ENCODE peak calls at places on chromosomes 5 and 9, in seven cellular contexts. O, D, S, K, F, T and X are unnamed samples.

GRCh38 chr9:133877327-133877726 is 114.8 kb downstream of the VAV2 start:
- DNase-seq in T (no peak), D (no peak), F (no peak), K (no peak), O (no peak), S (no peak), X (no peak)

GRCh38 chr5:159951387-159951786 is 35.1 kb downstream of the ADRA1B start:
- DNase-seq in S (no peak), T (no peak), O (no peak), D (no peak), F (no peak), K (peak; percentile 79), X (no peak)

GRCh38 chr5:134590992-134591659 is 41.5 kb downstream of the SAR1B start:
- DNase-seq in F (peak; percentile 68), S (no peak), T (no peak), O (no peak), D (peak; percentile 78), K (no peak), X (no peak)

GRCh38 chr5:151202381-151203139 is 21.3 kb downstream of the CCDC69 start:
- DNase-seq in D (no peak), O (no peak), K (no peak), S (no peak), F (no peak), T (no peak), X (peak; percentile 31)

GRCh38 chr5:54909911-54910870 is 75.2 kb downstream of the ESM1 start:
- DNase-seq in K (no peak), T (no peak), O (no peak), F (no peak), D (no peak), S (no peak), X (no peak)

GRCh38 chr5:143646961-143647360 is 165.0 kb upstream of the HMHB1 start:
- DNase-seq in T (no peak), D (no peak), O (no peak), K (no peak), S (no peak), F (no peak), X (no peak)

GRCh38 chr9:108813951-108814601 is 41.7 kb downstream of the ACTL7B start:
- DNase-seq in D (no peak), F (no peak), S (no peak), T (no peak), K (peak; percentile 38), O (no peak), X (no peak)

GRCh38 chr5:4095918-4096630 is 500.4 kb downstream of the IRX1 start:
- DNase-seq in T (no peak), S (no peak), O (no peak), K (no peak), D (no peak), F (no peak), X (no peak)

GRCh38 chr5:151493599-151494136 is 46.3 kb downstream of the SLC36A1 start:
- DNase-seq in S (no peak), F (no peak), D (no peak), T (no peak), K (no peak), O (no peak), X (no peak)

GRCh38 chr5:113311301-113311700 is 123.5 kb downstream of the TSSK1B start:
- DNase-seq in T (no peak), S (no peak), O (no peak), D (no peak), F (no peak), K (no peak), X (no peak)

GRCh38 chr9:124190761-124191160 is 67.0 kb upstream of the NEK6 start:
- DNase-seq in K (no peak), F (peak; percentile 14), T (peak; percentile 73), O (no peak), D (no peak), S (no peak), X (no peak)

GRCh38 chr9:132935021-132935420 is 9.4 kb downstream of the TSC1 start:
- DNase-seq in K (no peak), T (no peak), O (no peak), S (no peak), D (no peak), F (no peak), X (no peak)

GRCh38 chr5:101244621-101245020 is 341.5 kb upstream of the ST8SIA4 start:
- DNase-seq in D (no peak), F (no peak), O (no peak), S (no peak), T (no peak), K (no peak), X (no peak)

GRCh38 chr5:89988998-89989690 is 420.4 kb downstream of the CETN3 start:
- DNase-seq in S (no peak), O (no peak), D (no peak), K (no peak), F (no peak), T (no peak), X (no peak)

GRCh38 chr5:14251733-14252132 is 108.6 kb downstream of the TRIO start:
- DNase-seq in D (no peak), O (no peak), S (no peak), K (no peak), T (no peak), F (no peak), X (no peak)

GRCh38 chr5:154642499-154643245 is 112.5 kb upstream of the LARP1 start:
- DNase-seq in O (no peak), F (no peak), K (peak; percentile 64), S (no peak), D (no peak), T (no peak), X (no peak)

GRCh38 chr5:145825751-145826180 is 9.4 kb downstream of the PRELID2 start:
- DNase-seq in S (no peak), D (no peak), O (no peak), T (no peak), K (peak; percentile 83), F (no peak), X (no peak)

GRCh38 chr9:12195456-12195855 is 497.7 kb upstream of the TYRP1 start:
- DNase-seq in O (no peak), D (no peak), F (no peak), S (no peak), T (no peak), K (no peak), X (no peak)

GRCh38 chr5:108061941-108062340 is 320.0 kb downstream of the FBXL17 start:
- DNase-seq in T (no peak), D (no peak), S (no peak), O (no peak), F (no peak), K (no peak), X (no peak)

GRCh38 chr5:32585446-32586250 is at the start of gene SUB1:
- DNase-seq in S (peak; percentile 72), T (peak; percentile 97), K (peak; percentile 94), D (peak; percentile 95), O (peak; percentile 85), F (peak; percentile 95), X (peak; percentile 95)
- TF ChIP-seq POLR2AphosphoS5 in S (peak; percentile 95), T (peak; percentile 98), K (peak; percentile 86), D (peak; percentile 97), O (peak; percentile 87), F (peak; percentile 98), X (peak; percentile 89)

DNA sequence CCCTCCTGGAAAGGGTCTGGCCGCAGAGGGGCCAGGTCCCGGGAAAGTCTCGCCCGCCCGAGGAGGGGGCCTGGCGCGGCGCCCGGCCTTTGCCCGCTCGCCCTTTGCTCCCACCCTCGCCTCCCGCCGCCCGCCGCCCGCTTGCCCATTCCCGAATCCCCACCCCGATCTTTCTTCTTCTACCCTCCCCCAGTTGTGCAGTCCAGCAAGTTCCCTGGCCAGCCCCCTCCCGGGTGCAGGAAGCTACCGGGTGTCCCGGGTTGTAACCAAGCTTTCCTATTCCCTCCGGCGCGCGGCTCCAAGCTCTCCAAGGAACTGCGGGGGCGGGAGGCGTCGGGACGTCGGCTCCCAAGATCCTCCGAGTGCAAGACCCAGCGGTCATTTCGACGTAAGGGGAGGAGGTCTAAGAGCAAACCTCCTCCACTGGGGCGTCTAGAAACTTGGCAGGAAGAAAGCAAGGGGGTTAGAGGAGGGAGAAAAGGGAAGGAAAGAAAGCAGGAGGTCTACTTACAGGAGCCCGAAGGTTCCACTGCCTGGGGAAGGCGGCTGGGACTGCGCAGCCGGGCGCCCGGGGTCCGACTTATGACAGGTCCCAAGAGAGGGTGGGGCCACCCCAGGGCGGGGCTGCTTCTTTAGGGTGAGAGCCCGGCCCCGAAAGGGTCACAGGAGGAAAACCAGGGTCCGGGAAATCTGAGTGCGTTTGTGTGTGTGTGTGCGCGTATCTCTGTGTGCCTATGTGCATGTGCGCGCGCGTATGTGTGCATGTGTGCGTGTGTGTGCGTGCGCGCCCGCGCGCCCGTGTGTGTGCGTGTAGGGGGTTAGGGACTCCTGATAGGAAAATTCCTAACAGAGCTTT is at the start of gene PTGR1:
- DNase-seq in K (peak; percentile 92), D (peak; percentile 80), T (peak; percentile 93), S (peak; percentile 33), O (peak; percentile 78), F (peak; percentile 76), X (peak; percentile 93)
- TF ChIP-seq POLR2AphosphoS5 in K (peak; percentile 67), D (peak; percentile 40), T (peak; percentile 55), S (no peak), O (no peak), F (peak; percentile 67), X (no peak)

GRCh38 chr5:176536132-176536901 is 885 bp downstream of the RNF44 start:
- DNase-seq in F (peak; percentile 80), D (peak; percentile 85), O (peak; percentile 61), T (peak; percentile 93), K (peak; percentile 83), S (peak; percentile 73), X (peak; percentile 93)
- TF ChIP-seq POLR2AphosphoS5 in F (peak; percentile 46), D (peak; percentile 64), O (peak; percentile 50), T (peak; percentile 68), K (peak; percentile 31), S (no peak), X (peak; percentile 37)

GRCh38 chr9:136695435-136695895 is 8.2 kb upstream of the AGPAT2 start:
- DNase-seq in F (peak; percentile 93), T (no peak), S (no peak), K (no peak), O (peak; percentile 75), D (peak; percentile 81), X (no peak)

GRCh38 chr9:136693135-136693489 is 5.9 kb upstream of the AGPAT2 start:
- DNase-seq in D (no peak), K (no peak), F (no peak), O (no peak), S (no peak), T (no peak), X (no peak)

GRCh38 chr9:136693490-136694162 is 6.4 kb upstream of the AGPAT2 start:
- DNase-seq in T (no peak), S (no peak), K (no peak), O (no peak), D (peak; percentile 92), F (peak; percentile 88), X (no peak)

GRCh38 chr9:136694865-136695247 is 7.6 kb upstream of the AGPAT2 start:
- DNase-seq in T (no peak), D (no peak), O (no peak), F (no peak), K (no peak), S (no peak), X (no peak)

DNA sequence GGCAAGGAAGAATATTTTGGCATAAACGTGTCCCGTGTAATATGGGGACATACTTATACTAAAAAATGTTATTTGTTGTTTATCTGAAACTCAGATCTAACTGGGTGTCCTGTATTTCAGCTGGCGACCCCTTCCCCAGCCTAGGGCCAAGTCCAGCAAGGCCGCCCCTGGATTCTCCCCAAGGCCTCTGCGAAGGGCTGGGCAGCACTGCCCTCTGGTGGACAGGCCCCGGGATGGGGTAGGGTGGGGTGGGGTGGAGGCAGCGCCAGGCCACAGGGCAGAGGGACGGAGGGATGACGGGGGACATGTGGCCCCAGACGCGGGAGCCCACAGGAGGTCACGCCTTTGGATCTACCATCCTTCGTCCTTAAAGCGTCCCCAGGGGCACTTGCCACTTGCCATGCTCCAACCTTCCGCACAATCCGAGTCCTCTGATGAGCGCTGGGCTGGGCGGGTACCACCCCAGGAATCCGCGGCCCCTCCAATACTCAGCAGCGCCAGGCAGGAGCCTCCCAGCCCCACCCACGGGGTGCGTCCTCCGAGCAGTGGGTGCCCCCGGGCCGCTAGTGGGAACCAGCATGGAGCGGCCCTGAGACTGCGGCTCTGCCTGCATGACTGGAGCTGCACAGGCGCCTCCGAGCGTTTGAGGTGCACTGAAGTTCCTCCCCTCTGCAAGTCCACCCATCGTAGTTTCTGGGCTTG is 7.1 kb upstream of the AGPAT2 start:
- DNase-seq in S (peak; percentile 75), O (peak; percentile 42), D (peak; percentile 80), F (peak; percentile 79), K (peak; percentile 85), T (no peak), X (no peak)
- TF ChIP-seq POLR2AphosphoS5 in S (no peak), O (no peak), D (no peak), F (no peak), K (no peak), T (no peak), X (no peak)